ENCODE peak calls at places on chromosomes 16 and 17, in four cellular contexts. Y is GM12878, E is K562, T is HepG2. O is an unnamed sample.

GRCh38 chr16:23424292-23424958 is 28.6 kb downstream of the COG7 start:
- DNase-seq in Y (no peak), T (no peak), E (no peak), O (no peak)

GRCh38 chr17:29433551-29433950 is 43.4 kb downstream of the TAOK1 start:
- DNase-seq in Y (no peak), E (no peak), T (no peak), O (no peak)

GRCh38 chr16:64412578-64413280 is 709.1 kb downstream of the CDH11 start:
- DNase-seq in E (no peak), Y (no peak), T (no peak), O (no peak)

GRCh38 chr17:77480509-77481215 is 339.9 kb downstream of the SEC14L1 start:
- DNase-seq in E (no peak), Y (no peak), T (no peak), O (no peak)

GRCh38 chr17:2022647-2023046 is 2.5 kb downstream of the RTN4RL1 start:
- DNase-seq in E (no peak), T (no peak), Y (no peak), O (no peak)

GRCh38 chr16:73572135-73572534 is 524.2 kb upstream of the ZFHX3 start:
- DNase-seq in E (no peak), T (no peak), Y (no peak), O (no peak)

GRCh38 chr17:7620835-7621234 is 6.1 kb upstream of the FXR2 start:
- DNase-seq in T (no peak), Y (no peak), E (no peak), O (no peak)

GRCh38 chr16:75385507-75386152 is 47.7 kb downstream of the CFDP1 start:
- DNase-seq in Y (peak), E (peak), T (peak), O (peak)

GRCh38 chr17:77527394-77527793 is 386.6 kb downstream of the SEC14L1 start:
- DNase-seq in T (no peak), E (no peak), Y (no peak), O (no peak)

GRCh38 chr17:61454932-61455753 is 2.9 kb downstream of the TBX4 start:
- DNase-seq in E (no peak), Y (no peak), T (peak), O (no peak)

GRCh38 chr17:63838586-63839184 is 3.8 kb downstream of the SMARCD2 start:
- DNase-seq in E (no peak), Y (no peak), T (no peak), O (no peak)

GRCh38 chr17:78736526-78737079 is 45.5 kb downstream of the CYTH1 start:
- DNase-seq in E (peak), T (no peak), Y (no peak), O (peak)

GRCh38 chr17:32007463-32008298 is 498 bp downstream of the LRRC37B start:
- DNase-seq in T (no peak), Y (no peak), E (peak), O (peak)

GRCh38 chr16:4053663-4054479 is 62.4 kb downstream of the ADCY9 start:
- DNase-seq in T (no peak), E (no peak), Y (no peak), O (no peak)

GRCh38 chr16:88846088-88846487 is 10.7 kb downstream of the GALNS start:
- DNase-seq in Y (no peak), E (peak), T (no peak), O (no peak)

GRCh38 chr17:30864636-30865035 is 32.9 kb downstream of the ATAD5 start:
- DNase-seq in E (no peak), Y (no peak), T (no peak), O (no peak)

GRCh38 chr17:31415004-31415454 is 23.6 kb downstream of the RAB11FIP4 start:
- DNase-seq in Y (no peak), E (no peak), T (peak), O (no peak)

GRCh38 chr17:3894927-3895343 is 2.1 kb upstream of the CAMKK1 start:
- DNase-seq in E (no peak), T (no peak), Y (no peak), O (no peak)

GRCh38 chr17:81429353-81429774 is 34.1 kb downstream of the BAHCC1 start:
- DNase-seq in T (no peak), E (no peak), Y (no peak), O (no peak)

GRCh38 chr17:2580641-2581040 is 12.8 kb upstream of the PAFAH1B1 start:
- DNase-seq in T (no peak), Y (no peak), E (no peak), O (no peak)

GRCh38 chr17:75632428-75632827 is 806 bp upstream of the SMIM5 start:
- DNase-seq in E (no peak), Y (no peak), T (no peak), O (no peak)

GRCh38 chr17:37494971-37495370 is 5.3 kb downstream of the DUSP14 start:
- DNase-seq in E (no peak), Y (no peak), T (peak), O (no peak)

GRCh38 chr17:41967141-41967920 is 736 bp downstream of the CNP start:
- DNase-seq in E (peak), Y (no peak), T (peak), O (peak)

GRCh38 chr16:79437764-79438728 is 162.5 kb downstream of the MAF start:
- DNase-seq in E (no peak), T (no peak), Y (no peak), O (no peak)

GRCh38 chr17:54537656-54538055 is 363.0 kb upstream of the TOM1L1 start:
- DNase-seq in T (no peak), Y (no peak), E (no peak), O (no peak)

GRCh38 chr17:78991906-78992532 is 12.3 kb upstream of the LGALS3BP start:
- DNase-seq in E (no peak), T (no peak), Y (no peak), O (no peak)

GRCh38 chr17:40499551-40500189 is 1.8 kb downstream of the TNS4 start:
- DNase-seq in Y (no peak), E (peak), T (peak), O (peak)

GRCh38 chr16:67858448-67858993 is 11.0 kb upstream of the CENPT start:
- DNase-seq in Y (no peak), T (no peak), E (no peak), O (no peak)

GRCh38 chr16:3625911-3626732 is 14.7 kb upstream of the SLX4 start:
- DNase-seq in Y (no peak), T (no peak), E (no peak), O (no peak)

GRCh38 chr17:10126554-10127493 is 71.6 kb downstream of the GAS7 start:
- DNase-seq in T (no peak), E (no peak), Y (no peak), O (no peak)

GRCh38 chr17:16352303-16352837 is 899 bp downstream of the CENPV start:
- DNase-seq in E (peak), T (peak), Y (no peak), O (peak)

DNA sequence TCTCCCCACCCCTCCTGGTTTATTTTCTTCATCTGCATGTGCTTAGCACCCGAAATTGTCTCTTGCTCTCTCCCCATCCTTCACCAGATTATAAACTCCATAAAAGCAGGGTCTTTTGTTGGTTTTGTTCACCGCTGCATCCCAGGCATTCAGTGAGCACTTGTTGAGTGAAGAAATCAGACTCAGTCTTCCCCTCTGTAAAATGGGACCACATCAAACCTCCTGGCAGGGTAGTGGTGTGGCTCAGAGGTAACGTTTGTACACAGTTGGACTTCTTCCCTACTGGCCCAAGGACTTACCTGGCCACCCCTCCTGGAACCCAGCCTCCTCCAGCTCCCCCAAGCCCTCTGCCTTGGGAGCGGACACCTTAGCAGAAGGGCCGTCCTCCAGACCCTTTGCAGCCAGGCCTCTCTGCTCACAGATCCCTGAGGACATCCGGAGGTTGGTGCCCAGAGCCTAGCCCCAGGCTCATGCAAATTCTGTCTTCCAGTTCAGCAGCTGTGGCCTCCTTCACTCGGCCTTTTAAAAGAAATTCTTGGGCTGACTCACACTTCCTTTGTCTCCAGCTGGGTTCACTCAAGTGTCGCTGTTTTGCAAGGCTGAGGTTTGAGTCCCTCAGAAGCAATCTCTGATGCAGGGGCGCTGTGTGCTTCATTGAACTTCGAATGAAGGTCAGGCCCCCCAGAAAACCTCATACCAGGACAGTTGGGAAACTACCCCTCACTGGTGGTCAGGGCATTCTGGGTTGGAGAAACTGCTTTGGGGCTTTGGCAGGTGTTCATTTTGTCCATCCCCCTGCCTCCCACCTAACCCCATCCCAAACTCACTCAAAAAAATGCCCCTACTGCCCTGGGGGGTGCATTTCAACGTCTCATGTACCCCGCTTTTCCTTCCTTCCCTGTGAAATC is 16.8 kb upstream of the RMI2 start:
- DNase-seq in T (no peak), Y (peak), E (no peak), O (no peak)
- TF ChIP-seq BHLHE40 in T (no peak), Y (peak), E (no peak), O (no peak)

DNA sequence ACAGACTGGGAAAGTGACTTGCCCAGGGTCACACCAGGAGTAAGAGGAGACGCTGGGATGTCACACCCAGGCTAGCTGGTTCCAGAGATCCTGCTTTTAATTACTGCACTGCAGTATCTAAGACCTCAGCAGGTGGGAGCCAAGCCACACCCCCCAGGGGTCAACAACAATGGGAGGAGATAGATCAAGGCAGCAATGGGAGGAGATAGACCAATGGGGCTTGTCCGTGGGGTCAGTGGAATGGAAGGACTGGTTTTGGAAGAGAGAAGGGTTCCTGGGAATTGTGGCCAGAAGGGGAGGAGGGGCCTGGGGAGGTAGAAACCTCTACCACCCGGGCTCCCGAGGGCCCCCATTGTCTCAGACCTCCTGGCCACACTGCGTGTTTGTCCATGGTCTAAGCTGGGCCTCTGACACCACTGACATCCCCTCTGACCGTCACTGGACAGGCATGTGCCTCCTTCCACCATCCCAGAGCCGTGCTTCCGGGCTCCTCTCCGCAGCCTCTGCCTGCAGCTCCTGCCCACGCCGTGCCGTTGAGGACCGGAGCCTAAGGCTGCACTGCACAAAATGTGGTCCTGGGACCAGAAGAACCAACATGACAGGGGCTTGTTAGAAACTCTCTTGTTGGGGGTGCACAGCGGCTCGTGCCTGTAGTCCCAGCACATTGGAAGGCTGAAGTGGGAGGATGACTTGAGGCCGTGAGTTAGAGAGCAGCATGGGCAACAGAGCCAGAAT is 69.8 kb upstream of the RPH3AL start:
- DNase-seq in Y (no peak), E (no peak), T (no peak), O (no peak)
- TF ChIP-seq SP1 in Y (no peak), E (no peak), T (no peak), O (no peak)

GRCh38 chr17:65062168-65062915 is 5.8 kb upstream of the GNA13 start:
- DNase-seq in E (no peak), T (peak), Y (no peak), O (no peak)

GRCh38 chr17:65060855-65061254 is 4.3 kb upstream of the GNA13 start:
- DNase-seq in E (no peak), Y (no peak), T (no peak), O (no peak)

GRCh38 chr17:65066858-65067257 is 10.3 kb upstream of the GNA13 start:
- DNase-seq in T (peak), Y (no peak), E (no peak), O (no peak)

GRCh38 chr17:65061621-65062020 is 5.1 kb upstream of the GNA13 start:
- DNase-seq in T (no peak), E (no peak), Y (no peak), O (no peak)

GRCh38 chr17:65064452-65065019 is 8.0 kb upstream of the GNA13 start:
- DNase-seq in T (peak), E (no peak), Y (no peak), O (no peak)
- TF ChIP-seq BHLHE40 in T (no peak), E (no peak), Y (no peak), O (no peak)

GRCh38 chr17:33183487-33184026 is 109.5 kb downstream of the ASIC2 start:
- DNase-seq in T (no peak), Y (no peak), E (no peak), O (no peak)
- TF ChIP-seq SP1 in T (no peak), Y (no peak), E (no peak), O (no peak)

GRCh38 chr16:50166511-50167500 is 13.7 kb downstream of the TENT4B start:
- DNase-seq in T (peak), Y (no peak), E (no peak), O (no peak)

GRCh38 chr16:50167603-50168002 is 14.5 kb downstream of the TENT4B start:
- DNase-seq in T (no peak), Y (no peak), E (no peak), O (no peak)

GRCh38 chr16:50173318-50173717 is 20.2 kb downstream of the TENT4B start:
- DNase-seq in E (no peak), T (no peak), Y (no peak), O (no peak)

GRCh38 chr16:50172195-50172922 is 19.3 kb downstream of the TENT4B start:
- DNase-seq in Y (no peak), T (no peak), E (no peak), O (no peak)

DNA sequence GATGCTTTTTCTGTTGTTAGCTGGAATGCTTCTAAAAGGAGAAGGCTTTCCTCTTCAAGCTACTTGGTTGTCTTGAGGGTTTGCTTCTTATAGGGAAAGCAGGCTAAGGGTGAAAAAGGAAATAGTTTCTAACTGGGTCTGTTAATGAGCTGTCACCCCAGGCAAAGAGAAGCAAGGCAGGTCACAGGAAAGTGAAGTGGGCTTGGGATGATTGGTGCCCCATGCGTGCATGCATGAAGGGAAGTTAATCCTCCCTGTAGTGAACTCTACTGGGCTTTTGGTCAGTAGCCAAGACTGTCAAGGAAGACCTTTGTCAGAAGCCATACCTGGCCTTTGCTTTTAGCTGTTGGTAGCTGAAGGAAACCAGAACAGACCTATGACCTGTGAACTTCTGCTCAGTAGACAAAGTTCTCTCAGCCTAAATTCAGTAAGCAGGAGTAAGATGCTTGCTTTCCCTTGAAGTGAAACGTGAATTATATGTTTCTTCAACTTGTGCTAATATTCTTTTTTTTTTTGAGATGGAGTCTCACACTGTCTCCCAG is 16.5 kb downstream of the TENT4B start:
- DNase-seq in T (no peak), Y (no peak), E (no peak), O (no peak)
- TF ChIP-seq BHLHE40 in T (no peak), Y (no peak), E (no peak), O (no peak)

GRCh38 chr16:49742428-49743205 is 113.3 kb downstream of the ZNF423 start:
- DNase-seq in Y (no peak), E (no peak), T (no peak), O (no peak)
- TF ChIP-seq SP1 in Y (no peak), E (no peak), T (no peak), O (no peak)

O was measured in HEK293T.